ENCODE peak calls at places on chromosomes 5 and 9, in seven cellular contexts. One of them, this sample, is unnamed. For H3K36me3, H3K27me3 and H3K9me3, the result is how much of the 10 kb centered on the place peaks cover.

GRCh38 chr9:125428060-125428481 is 166.4 kb downstream of the GAPVD1 start:
- DNase-seq in stomach: peak
- DNase-seq in BE2C: peak
- DNase-seq in endodermal cell: peak
- DNase-seq in lower lobe of right lung: no peak
- DNase-seq in effector memory CD4-positive, alpha-beta T cell: no peak
- DNase-seq in MM.1S: peak
- DNase-seq in this sample: peak

GRCh38 chr5:42586625-42587024 is 163.4 kb downstream of the GHR start:
- DNase-seq in stomach: peak
- DNase-seq in BE2C: no peak
- DNase-seq in endodermal cell: no peak
- DNase-seq in lower lobe of right lung: no peak
- DNase-seq in effector memory CD4-positive, alpha-beta T cell: no peak
- DNase-seq in MM.1S: no peak
- DNase-seq in this sample: no peak

GRCh38 chr5:128199104-128199503 is 115.5 kb downstream of the SLC12A2 start:
- DNase-seq in stomach: no peak
- DNase-seq in BE2C: no peak
- DNase-seq in endodermal cell: no peak
- DNase-seq in lower lobe of right lung: no peak
- DNase-seq in effector memory CD4-positive, alpha-beta T cell: no peak
- DNase-seq in MM.1S: no peak
- DNase-seq in this sample: no peak

GRCh38 chr9:110426052-110426709 is 88.5 kb upstream of the TXNDC8 start:
- DNase-seq in stomach: no peak
- DNase-seq in BE2C: no peak
- DNase-seq in endodermal cell: no peak
- DNase-seq in lower lobe of right lung: no peak
- DNase-seq in effector memory CD4-positive, alpha-beta T cell: no peak
- DNase-seq in MM.1S: no peak
- DNase-seq in this sample: no peak

GRCh38 chr5:63341442-63341841 is 620.8 kb downstream of the HTR1A start:
- DNase-seq in stomach: no peak
- DNase-seq in BE2C: no peak
- DNase-seq in endodermal cell: no peak
- DNase-seq in lower lobe of right lung: no peak
- DNase-seq in effector memory CD4-positive, alpha-beta T cell: no peak
- DNase-seq in MM.1S: no peak
- DNase-seq in this sample: no peak

GRCh38 chr5:147369742-147370374 is 135.0 kb downstream of the STK32A start:
- DNase-seq in stomach: no peak
- DNase-seq in BE2C: no peak
- DNase-seq in endodermal cell: no peak
- DNase-seq in lower lobe of right lung: no peak
- DNase-seq in effector memory CD4-positive, alpha-beta T cell: no peak
- DNase-seq in MM.1S: no peak
- DNase-seq in this sample: no peak

GRCh38 chr5:88398316-88398715 is 129.7 kb upstream of the TMEM161B start:
- DNase-seq in stomach: no peak
- DNase-seq in BE2C: no peak
- DNase-seq in endodermal cell: no peak
- DNase-seq in lower lobe of right lung: no peak
- DNase-seq in effector memory CD4-positive, alpha-beta T cell: no peak
- DNase-seq in MM.1S: no peak
- DNase-seq in this sample: no peak

GRCh38 chr5:43772601-43773031 is 169.6 kb downstream of the NNT start:
- DNase-seq in stomach: no peak
- DNase-seq in BE2C: no peak
- DNase-seq in endodermal cell: no peak
- DNase-seq in lower lobe of right lung: no peak
- DNase-seq in effector memory CD4-positive, alpha-beta T cell: no peak
- DNase-seq in MM.1S: no peak
- DNase-seq in this sample: no peak

GRCh38 chr9:133986061-133986460 is 6.1 kb downstream of the VAV2 start:
- DNase-seq in stomach: no peak
- DNase-seq in BE2C: no peak
- DNase-seq in endodermal cell: no peak
- DNase-seq in lower lobe of right lung: no peak
- DNase-seq in effector memory CD4-positive, alpha-beta T cell: no peak
- DNase-seq in MM.1S: no peak
- DNase-seq in this sample: no peak

GRCh38 chr5:141521244-141521781 is 32.4 kb downstream of the PCDHGC5 start:
- DNase-seq in stomach: no peak
- DNase-seq in BE2C: no peak
- DNase-seq in endodermal cell: no peak
- DNase-seq in lower lobe of right lung: no peak
- DNase-seq in effector memory CD4-positive, alpha-beta T cell: no peak
- DNase-seq in MM.1S: no peak
- DNase-seq in this sample: no peak

GRCh38 chr9:134158242-134158641 is 6.1 kb downstream of the RNU6ATAC start:
- DNase-seq in stomach: no peak
- DNase-seq in BE2C: no peak
- DNase-seq in endodermal cell: no peak
- DNase-seq in lower lobe of right lung: no peak
- DNase-seq in effector memory CD4-positive, alpha-beta T cell: no peak
- DNase-seq in MM.1S: no peak
- DNase-seq in this sample: no peak

GRCh38 chr9:36632892-36633291 is 60.2 kb downstream of the MELK start:
- DNase-seq in stomach: no peak
- DNase-seq in BE2C: no peak
- DNase-seq in endodermal cell: no peak
- DNase-seq in lower lobe of right lung: no peak
- DNase-seq in effector memory CD4-positive, alpha-beta T cell: no peak
- DNase-seq in MM.1S: peak
- DNase-seq in this sample: no peak

GRCh38 chr5:136082390-136083193 is 50.1 kb upstream of the SMAD5 start:
- DNase-seq in stomach: peak
- DNase-seq in BE2C: peak
- DNase-seq in endodermal cell: peak
- DNase-seq in lower lobe of right lung: peak
- DNase-seq in effector memory CD4-positive, alpha-beta T cell: peak
- DNase-seq in MM.1S: peak
- DNase-seq in this sample: peak

GRCh38 chr5:95907740-95908706 is 53.6 kb downstream of the ELL2 start:
- DNase-seq in stomach: no peak
- DNase-seq in BE2C: no peak
- DNase-seq in endodermal cell: no peak
- DNase-seq in lower lobe of right lung: no peak
- DNase-seq in effector memory CD4-positive, alpha-beta T cell: no peak
- DNase-seq in MM.1S: no peak
- DNase-seq in this sample: no peak

GRCh38 chr5:181189962-181190710 is 14.9 kb downstream of the TRIM7 start:
- DNase-seq in stomach: peak
- DNase-seq in BE2C: no peak
- DNase-seq in endodermal cell: peak
- DNase-seq in lower lobe of right lung: no peak
- DNase-seq in effector memory CD4-positive, alpha-beta T cell: peak
- DNase-seq in MM.1S: no peak
- DNase-seq in this sample: no peak

GRCh38 chr9:77305622-77306365 is 128.5 kb downstream of the VPS13A start:
- DNase-seq in stomach: no peak
- DNase-seq in BE2C: no peak
- DNase-seq in endodermal cell: no peak
- DNase-seq in lower lobe of right lung: no peak
- DNase-seq in effector memory CD4-positive, alpha-beta T cell: no peak
- DNase-seq in MM.1S: no peak
- DNase-seq in this sample: no peak

GRCh38 chr9:4741365-4742031 is 496 bp upstream of the AK3 start:
- DNase-seq in stomach: peak
- DNase-seq in BE2C: no peak
- DNase-seq in endodermal cell: peak
- DNase-seq in lower lobe of right lung: no peak
- DNase-seq in effector memory CD4-positive, alpha-beta T cell: no peak
- DNase-seq in MM.1S: no peak
- DNase-seq in this sample: no peak

GRCh38 chr9:21746550-21746949 is 55.9 kb upstream of the MTAP start:
- DNase-seq in stomach: no peak
- DNase-seq in BE2C: no peak
- DNase-seq in endodermal cell: no peak
- DNase-seq in lower lobe of right lung: no peak
- DNase-seq in effector memory CD4-positive, alpha-beta T cell: no peak
- DNase-seq in MM.1S: no peak
- DNase-seq in this sample: no peak

GRCh38 chr9:115036691-115037090 is 81.3 kb downstream of the TNC start:
- DNase-seq in stomach: no peak
- DNase-seq in BE2C: no peak
- DNase-seq in endodermal cell: no peak
- DNase-seq in lower lobe of right lung: no peak
- DNase-seq in effector memory CD4-positive, alpha-beta T cell: no peak
- DNase-seq in MM.1S: no peak
- DNase-seq in this sample: no peak

GRCh38 chr9:115038138-115038537 is 79.8 kb downstream of the TNC start:
- DNase-seq in stomach: no peak
- DNase-seq in BE2C: no peak
- DNase-seq in endodermal cell: no peak
- DNase-seq in lower lobe of right lung: no peak
- DNase-seq in effector memory CD4-positive, alpha-beta T cell: no peak
- DNase-seq in MM.1S: no peak
- DNase-seq in this sample: no peak

GRCh38 chr9:115034801-115035200 is 83.2 kb downstream of the TNC start:
- DNase-seq in stomach: no peak
- DNase-seq in BE2C: no peak
- DNase-seq in endodermal cell: no peak
- DNase-seq in lower lobe of right lung: no peak
- DNase-seq in effector memory CD4-positive, alpha-beta T cell: no peak
- DNase-seq in MM.1S: no peak
- DNase-seq in this sample: no peak

GRCh38 chr9:115033800-115034199 is 84.2 kb downstream of the TNC start:
- DNase-seq in stomach: no peak
- DNase-seq in BE2C: no peak
- DNase-seq in endodermal cell: no peak
- DNase-seq in lower lobe of right lung: no peak
- DNase-seq in effector memory CD4-positive, alpha-beta T cell: no peak
- DNase-seq in MM.1S: no peak
- DNase-seq in this sample: no peak

GRCh38 chr9:115035872-115036612 is 81.9 kb downstream of the TNC start:
- DNase-seq in stomach: no peak
- DNase-seq in BE2C: no peak
- DNase-seq in endodermal cell: no peak
- DNase-seq in lower lobe of right lung: no peak
- DNase-seq in effector memory CD4-positive, alpha-beta T cell: no peak
- DNase-seq in MM.1S: peak
- DNase-seq in this sample: no peak
- H3K36me3 ChIP-seq in stomach: under half
- H3K36me3 ChIP-seq in BE2C: under half
- H3K36me3 ChIP-seq in endodermal cell: half or more
- H3K36me3 ChIP-seq in lower lobe of right lung: under half
- H3K36me3 ChIP-seq in effector memory CD4-positive, alpha-beta T cell: under half
- H3K36me3 ChIP-seq in MM.1S: under half
- H3K36me3 ChIP-seq in this sample: under half

DNA sequence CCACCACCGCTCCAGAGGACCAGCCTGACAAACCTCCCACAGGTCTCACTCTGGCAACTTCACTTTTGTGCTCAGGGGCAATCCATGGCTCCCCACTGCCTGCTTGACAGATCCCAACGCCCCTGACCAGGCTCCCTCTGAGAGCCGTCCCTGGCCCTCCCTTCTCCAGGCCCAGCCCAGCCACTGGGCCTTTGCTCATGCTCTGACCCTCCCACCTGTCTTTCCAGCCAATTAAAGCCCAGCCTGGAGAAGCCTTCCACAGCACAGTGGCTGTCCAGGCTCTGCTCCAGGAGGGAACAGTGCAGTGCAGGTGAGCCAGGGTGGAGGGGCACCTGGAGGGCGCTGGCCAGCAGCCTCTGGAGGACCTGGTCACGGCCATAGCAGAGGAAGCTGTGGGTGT is 3.3 kb downstream of the ENTPD2 start:
- DNase-seq in stomach: no peak
- DNase-seq in BE2C: no peak
- DNase-seq in endodermal cell: no peak
- DNase-seq in lower lobe of right lung: no peak
- DNase-seq in effector memory CD4-positive, alpha-beta T cell: no peak
- DNase-seq in MM.1S: no peak
- DNase-seq in this sample: no peak
- H3K27me3 ChIP-seq in stomach: half or more
- H3K27me3 ChIP-seq in BE2C: under half
- H3K27me3 ChIP-seq in endodermal cell: half or more
- H3K27me3 ChIP-seq in lower lobe of right lung: half or more
- H3K27me3 ChIP-seq in effector memory CD4-positive, alpha-beta T cell: half or more
- H3K27me3 ChIP-seq in MM.1S: half or more
- H3K27me3 ChIP-seq in this sample: under half

GRCh38 chr5:6962256-6962655 is 249.0 kb downstream of the TENT4A start:
- DNase-seq in stomach: no peak
- DNase-seq in BE2C: no peak
- DNase-seq in endodermal cell: peak
- DNase-seq in lower lobe of right lung: no peak
- DNase-seq in effector memory CD4-positive, alpha-beta T cell: no peak
- DNase-seq in MM.1S: no peak
- DNase-seq in this sample: peak
- H3K9me3 ChIP-seq in stomach: under half
- H3K9me3 ChIP-seq in BE2C: under half
- H3K9me3 ChIP-seq in endodermal cell: under half
- H3K9me3 ChIP-seq in lower lobe of right lung: under half
- H3K9me3 ChIP-seq in effector memory CD4-positive, alpha-beta T cell: under half
- H3K9me3 ChIP-seq in MM.1S: under half
- H3K9me3 ChIP-seq in this sample: under half

GRCh38 chr5:40775085-40775845 is 19.5 kb upstream of the TTC33 start:
- DNase-seq in stomach: no peak
- DNase-seq in BE2C: no peak
- DNase-seq in endodermal cell: no peak
- DNase-seq in lower lobe of right lung: no peak
- DNase-seq in effector memory CD4-positive, alpha-beta T cell: no peak
- DNase-seq in MM.1S: no peak
- DNase-seq in this sample: no peak

GRCh38 chr5:40776658-40776977 is 20.9 kb upstream of the TTC33 start:
- DNase-seq in stomach: no peak
- DNase-seq in BE2C: no peak
- DNase-seq in endodermal cell: no peak
- DNase-seq in lower lobe of right lung: no peak
- DNase-seq in effector memory CD4-positive, alpha-beta T cell: no peak
- DNase-seq in MM.1S: no peak
- DNase-seq in this sample: no peak

GRCh38 chr5:40778133-40778532 is 20.0 kb downstream of the PRKAA1 start:
- DNase-seq in stomach: no peak
- DNase-seq in BE2C: no peak
- DNase-seq in endodermal cell: no peak
- DNase-seq in lower lobe of right lung: no peak
- DNase-seq in effector memory CD4-positive, alpha-beta T cell: no peak
- DNase-seq in MM.1S: no peak
- DNase-seq in this sample: no peak

GRCh38 chr5:40775846-40776657 is 20.3 kb upstream of the TTC33 start:
- DNase-seq in stomach: no peak
- DNase-seq in BE2C: no peak
- DNase-seq in endodermal cell: no peak
- DNase-seq in lower lobe of right lung: no peak
- DNase-seq in effector memory CD4-positive, alpha-beta T cell: no peak
- DNase-seq in MM.1S: no peak
- DNase-seq in this sample: no peak

DNA sequence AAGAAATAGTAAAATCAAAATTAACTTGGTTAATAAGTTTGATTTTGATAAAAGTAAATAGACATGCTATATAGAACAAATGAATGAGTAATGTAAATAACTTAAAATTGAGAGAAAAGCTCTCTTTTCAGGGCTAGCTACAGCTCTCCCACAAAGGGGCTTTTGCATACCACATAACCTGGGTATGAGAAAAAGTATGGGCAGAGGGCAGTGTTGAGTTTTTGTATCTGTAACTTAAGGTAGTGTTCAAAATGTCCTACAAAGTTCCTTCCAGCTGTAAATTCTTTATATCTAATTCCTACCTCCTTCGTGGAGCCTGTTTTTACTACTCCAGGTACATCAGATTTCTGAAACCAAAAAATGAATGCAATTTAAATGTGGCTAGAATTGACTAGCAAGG is 18.9 kb upstream of the TTC33 start:
- DNase-seq in stomach: no peak
- DNase-seq in BE2C: no peak
- DNase-seq in endodermal cell: no peak
- DNase-seq in lower lobe of right lung: no peak
- DNase-seq in effector memory CD4-positive, alpha-beta T cell: no peak
- DNase-seq in MM.1S: no peak
- DNase-seq in this sample: no peak
- H3K36me3 ChIP-seq in stomach: half or more
- H3K36me3 ChIP-seq in BE2C: under half
- H3K36me3 ChIP-seq in endodermal cell: half or more
- H3K36me3 ChIP-seq in lower lobe of right lung: half or more
- H3K36me3 ChIP-seq in effector memory CD4-positive, alpha-beta T cell: under half
- H3K36me3 ChIP-seq in MM.1S: under half
- H3K36me3 ChIP-seq in this sample: under half

This sample was measured in WERI-Rb-1.